ENCODE peak calls at places on chromosome 5, in four cellular contexts. N is body of pancreas, U is tibial nerve, Q is transverse colon. C is an unnamed sample.

GRCh38 chr5:138503487-138504270 is 38.4 kb downstream of the EGR1 start:
- DNase-seq in N (peak; percentile 38), U (no peak), Q (peak; percentile 19), C (no peak)

GRCh38 chr5:102858221-102858620 is 103.1 kb downstream of the PAM start:
- DNase-seq in N (no peak), U (no peak), Q (no peak), C (no peak)

GRCh38 chr5:7667216-7667767 is 183.6 kb downstream of the CFAP90 start:
- DNase-seq in N (no peak), U (no peak), Q (no peak), C (no peak)

GRCh38 chr5:77358566-77359205 is 133.4 kb downstream of the WDR41 start:
- DNase-seq in N (no peak), U (no peak), Q (no peak), C (no peak)

GRCh38 chr5:99061711-99062110 is 132.9 kb upstream of the CHD1 start:
- DNase-seq in N (no peak), U (no peak), Q (no peak), C (no peak)

GRCh38 chr5:30804739-30805313 is 388.7 kb upstream of the CDH6 start:
- DNase-seq in N (no peak), U (no peak), Q (no peak), C (no peak)

GRCh38 chr5:113090336-113091106 is 113.9 kb downstream of the DCP2 start:
- DNase-seq in N (no peak), U (no peak), Q (no peak), C (no peak)

GRCh38 chr5:159412284-159413046 is 82.2 kb upstream of the IL12B start:
- DNase-seq in N (no peak), U (no peak), Q (peak; percentile 12), C (peak; percentile 65)

GRCh38 chr5:76794871-76795270 is 24.0 kb upstream of the F2RL1 start:
- DNase-seq in N (no peak), U (no peak), Q (no peak), C (no peak)

GRCh38 chr5:76326559-76327351 is 76.3 kb upstream of the IQGAP2 start:
- DNase-seq in N (no peak), U (no peak), Q (no peak), C (no peak)

GRCh38 chr5:141492168-141492885 is 3.4 kb downstream of the PCDHGC5 start:
- DNase-seq in N (no peak), U (no peak), Q (no peak), C (no peak)

GRCh38 chr5:34517249-34517648 is 138.9 kb upstream of the RAI14 start:
- DNase-seq in N (no peak), U (no peak), Q (no peak), C (no peak)

GRCh38 chr5:96114736-96115466 is 153.2 kb upstream of the ELL2 start:
- DNase-seq in N (no peak), U (no peak), Q (no peak), C (no peak)

GRCh38 chr5:173688708-173689107 is 72.3 kb upstream of the BOD1 start:
- DNase-seq in N (no peak), U (no peak), Q (no peak), C (no peak)

GRCh38 chr5:154098465-154098864 is 59.7 kb downstream of the MFAP3 start:
- DNase-seq in N (peak; percentile 22), U (no peak), Q (no peak), C (no peak)

GRCh38 chr5:91598216-91598615 is 215.1 kb upstream of the ARRDC3 start:
- DNase-seq in N (no peak), U (no peak), Q (no peak), C (no peak)

GRCh38 chr5:160353379-160353778 is 17.0 kb downstream of the C1QTNF2 start:
- DNase-seq in N (no peak), U (no peak), Q (no peak), C (no peak)

GRCh38 chr5:132872788-132873118 is 715 bp upstream of the LEAP2 start:
- DNase-seq in N (no peak), U (no peak), Q (no peak), C (no peak)

GRCh38 chr5:77066823-77067442 is 20.2 kb downstream of the ZBED3 start:
- DNase-seq in N (no peak), U (no peak), Q (no peak), C (no peak)

GRCh38 chr5:151758430-151759241 is at the start of gene ATOX1:
- DNase-seq in N (peak; percentile 93), U (peak; percentile 90), Q (peak; percentile 94), C (peak; percentile 95)

GRCh38 chr5:24621809-24622208 is 23.0 kb downstream of the CDH10 start:
- DNase-seq in N (peak; percentile 16), U (peak; percentile 26), Q (no peak), C (no peak)

GRCh38 chr5:136811551-136811950 is 446.2 kb upstream of the TRPC7 start:
- DNase-seq in N (no peak), U (no peak), Q (no peak), C (no peak)

GRCh38 chr5:58925627-58926545 is 343.0 kb downstream of the RAB3C start:
- DNase-seq in N (no peak), U (no peak), Q (no peak), C (no peak)

GRCh38 chr5:122192883-122193496 is 63.6 kb downstream of the ZNF474 start:
- DNase-seq in N (no peak), U (no peak), Q (no peak), C (no peak)

GRCh38 chr5:167644619-167645018 is 646.8 kb upstream of the WWC1 start:
- DNase-seq in N (no peak), U (no peak), Q (no peak), C (no peak)

GRCh38 chr5:1971944-1972343 is 89.2 kb upstream of the IRX4 start:
- DNase-seq in N (no peak), U (no peak), Q (no peak), C (no peak)

DNA sequence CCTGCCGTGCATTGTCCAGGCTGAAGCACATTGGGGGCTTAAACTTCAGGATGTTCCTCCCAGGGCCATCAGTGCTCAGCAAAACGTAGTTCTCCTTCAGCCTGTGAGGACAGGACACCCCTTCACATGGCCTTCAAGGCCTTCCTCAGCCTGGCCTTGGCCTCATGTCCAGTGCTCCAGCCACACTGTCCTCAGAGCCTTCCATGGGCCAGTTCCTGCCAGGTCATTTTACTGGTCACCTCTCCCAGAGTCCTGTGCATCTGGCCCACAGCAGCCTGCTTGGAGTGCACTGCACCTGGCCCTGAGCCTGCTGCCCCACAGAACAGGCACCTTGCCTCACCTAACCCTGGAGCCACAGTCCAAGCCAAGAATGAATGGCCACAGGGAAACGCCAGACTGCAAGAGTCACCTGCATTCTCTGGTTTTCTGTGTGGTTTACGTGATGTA is 8.7 kb downstream of the HNRNPAB start:
- DNase-seq in N (no peak), U (no peak), Q (no peak), C (no peak)
- TF ChIP-seq POLR2A in N (no peak), U (no peak), Q (peak; percentile 0), C (no peak)

GRCh38 chr5:33379757-33380156 is 61.0 kb upstream of the TARS1 start:
- DNase-seq in N (no peak), U (no peak), Q (no peak), C (no peak)
- TF ChIP-seq CTCF in N (no peak), U (peak; percentile 44), Q (peak; percentile 28), C (peak; percentile 22)

GRCh38 chr5:14266686-14267085 is 123.5 kb downstream of the TRIO start:
- DNase-seq in N (no peak), U (no peak), Q (no peak), C (no peak)

GRCh38 chr5:14266171-14266570 is 123.0 kb downstream of the TRIO start:
- DNase-seq in N (no peak), U (no peak), Q (no peak), C (no peak)

GRCh38 chr5:14265574-14265973 is 122.4 kb downstream of the TRIO start:
- DNase-seq in N (no peak), U (no peak), Q (no peak), C (no peak)

GRCh38 chr5:14263700-14264099 is 120.6 kb downstream of the TRIO start:
- DNase-seq in N (no peak), U (no peak), Q (no peak), C (no peak)

GRCh38 chr5:14264605-14265316 is 121.6 kb downstream of the TRIO start:
- DNase-seq in N (peak; percentile 90), U (peak; percentile 80), Q (peak; percentile 95), C (peak; percentile 96)
- TF ChIP-seq POLR2A in N (peak; percentile 31), U (peak; percentile 59), Q (no peak), C (no peak)

DNA sequence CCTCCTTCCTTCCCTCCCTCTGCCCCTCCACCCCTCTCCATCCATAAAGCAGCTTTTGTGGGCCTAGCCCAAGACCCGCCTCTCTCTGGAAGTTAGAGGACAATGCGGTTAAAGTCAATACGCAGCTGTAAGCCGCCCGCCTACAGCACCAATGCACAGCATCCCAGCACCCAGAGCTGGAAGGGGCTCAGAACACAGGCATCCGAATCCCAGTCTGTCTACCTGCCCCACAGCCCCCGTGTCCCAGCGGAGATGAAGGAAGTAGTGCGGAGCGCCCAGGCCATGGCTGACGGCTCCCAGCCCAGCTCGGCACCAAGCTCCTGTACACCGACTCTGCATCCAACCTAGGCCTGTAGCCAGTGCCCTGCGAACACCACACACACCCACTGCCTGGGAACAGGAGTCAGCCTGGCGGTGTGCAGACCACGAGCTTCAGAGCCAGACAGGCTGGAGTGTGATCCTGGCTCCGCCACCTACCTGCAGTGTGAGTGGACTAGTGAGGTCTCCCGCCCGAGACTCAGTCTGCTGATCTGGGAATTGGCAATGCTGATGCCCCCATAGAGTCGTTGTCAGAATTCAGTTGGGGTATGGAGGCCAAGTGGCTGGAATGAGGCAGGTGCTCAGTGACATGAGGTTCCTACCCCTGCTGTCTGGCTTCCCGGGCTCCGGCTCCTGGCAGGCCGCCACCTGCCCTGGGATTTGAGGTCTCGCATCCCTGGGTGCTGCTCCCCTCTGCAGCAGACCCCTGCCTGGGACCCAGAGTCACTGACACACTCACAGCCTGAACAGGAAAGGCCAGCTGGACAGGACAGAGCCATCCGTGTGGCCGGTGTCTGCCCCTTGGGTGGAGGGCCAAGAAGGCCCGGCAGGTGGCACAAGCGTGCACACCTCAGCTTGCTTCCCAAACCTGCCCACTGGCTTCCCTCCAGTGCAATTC is 45.1 kb upstream of the RNF130 start:
- DNase-seq in N (peak; percentile 42), U (no peak), Q (no peak), C (no peak)
- TF ChIP-seq CTCF in N (peak; percentile 51), U (no peak), Q (peak; percentile 33), C (peak; percentile 30)